ENCODE peak calls at places on chromosomes 1 and 21, in seven cellular contexts. One of them, this sample, is unnamed.

GRCh38 chr1:219120625-219121544 is 52.8 kb upstream of the LYPLAL1 start:
- DNase-seq in psoas muscle: peak
- DNase-seq in neuronal stem cell: no peak
- DNase-seq in brain microvascular endothelial cell: peak
- DNase-seq in epithelial cell of esophagus: peak
- DNase-seq in endodermal cell: no peak
- DNase-seq in stomach: no peak
- DNase-seq in this sample: peak

GRCh38 chr1:160206421-160207117 is 1.4 kb downstream of the PEA15 start:
- DNase-seq in psoas muscle: no peak
- DNase-seq in neuronal stem cell: peak
- DNase-seq in brain microvascular endothelial cell: peak
- DNase-seq in epithelial cell of esophagus: peak
- DNase-seq in endodermal cell: peak
- DNase-seq in stomach: no peak
- DNase-seq in this sample: no peak

GRCh38 chr1:247487057-247487456 is 29.2 kb upstream of the OR2B11 start:
- DNase-seq in psoas muscle: no peak
- DNase-seq in neuronal stem cell: peak
- DNase-seq in brain microvascular endothelial cell: peak
- DNase-seq in epithelial cell of esophagus: peak
- DNase-seq in endodermal cell: peak
- DNase-seq in stomach: no peak
- DNase-seq in this sample: no peak

GRCh38 chr1:9610548-9610947 is 21.8 kb downstream of the TMEM201 start:
- DNase-seq in psoas muscle: no peak
- DNase-seq in neuronal stem cell: no peak
- DNase-seq in brain microvascular endothelial cell: no peak
- DNase-seq in epithelial cell of esophagus: no peak
- DNase-seq in endodermal cell: no peak
- DNase-seq in stomach: no peak
- DNase-seq in this sample: no peak

GRCh38 chr21:14321042-14321441 is 61.9 kb downstream of the HSPA13 start:
- DNase-seq in psoas muscle: no peak
- DNase-seq in neuronal stem cell: no peak
- DNase-seq in brain microvascular endothelial cell: peak
- DNase-seq in epithelial cell of esophagus: peak
- DNase-seq in endodermal cell: no peak
- DNase-seq in stomach: no peak
- DNase-seq in this sample: no peak

GRCh38 chr1:160097911-160098851 is at the start of gene IGSF8:
- DNase-seq in psoas muscle: peak
- DNase-seq in neuronal stem cell: peak
- DNase-seq in brain microvascular endothelial cell: peak
- DNase-seq in epithelial cell of esophagus: peak
- DNase-seq in endodermal cell: peak
- DNase-seq in stomach: peak
- DNase-seq in this sample: peak

GRCh38 chr1:55877440-55878232 is 662.5 kb upstream of the USP24 start:
- DNase-seq in psoas muscle: no peak
- DNase-seq in neuronal stem cell: no peak
- DNase-seq in brain microvascular endothelial cell: no peak
- DNase-seq in epithelial cell of esophagus: no peak
- DNase-seq in endodermal cell: no peak
- DNase-seq in stomach: no peak
- DNase-seq in this sample: no peak

GRCh38 chr1:224259986-224260385 is 70.0 kb downstream of the NVL start:
- DNase-seq in psoas muscle: no peak
- DNase-seq in neuronal stem cell: no peak
- DNase-seq in brain microvascular endothelial cell: no peak
- DNase-seq in epithelial cell of esophagus: no peak
- DNase-seq in endodermal cell: no peak
- DNase-seq in stomach: no peak
- DNase-seq in this sample: no peak

GRCh38 chr1:221435510-221435909 is 306.4 kb downstream of the DUSP10 start:
- DNase-seq in psoas muscle: no peak
- DNase-seq in neuronal stem cell: peak
- DNase-seq in brain microvascular endothelial cell: peak
- DNase-seq in epithelial cell of esophagus: peak
- DNase-seq in endodermal cell: no peak
- DNase-seq in stomach: no peak
- DNase-seq in this sample: peak

GRCh38 chr1:235567812-235568444 is 63.7 kb upstream of the B3GALNT2 start:
- DNase-seq in psoas muscle: no peak
- DNase-seq in neuronal stem cell: no peak
- DNase-seq in brain microvascular endothelial cell: no peak
- DNase-seq in epithelial cell of esophagus: no peak
- DNase-seq in endodermal cell: no peak
- DNase-seq in stomach: no peak
- DNase-seq in this sample: no peak

GRCh38 chr21:33916200-33916567 is 580 bp upstream of the ATP5PO start:
- DNase-seq in psoas muscle: no peak
- DNase-seq in neuronal stem cell: no peak
- DNase-seq in brain microvascular endothelial cell: no peak
- DNase-seq in epithelial cell of esophagus: no peak
- DNase-seq in endodermal cell: peak
- DNase-seq in stomach: no peak
- DNase-seq in this sample: no peak

GRCh38 chr1:17648457-17649145 is 106.5 kb upstream of the ACTL8 start:
- DNase-seq in psoas muscle: no peak
- DNase-seq in neuronal stem cell: no peak
- DNase-seq in brain microvascular endothelial cell: no peak
- DNase-seq in epithelial cell of esophagus: no peak
- DNase-seq in endodermal cell: no peak
- DNase-seq in stomach: no peak
- DNase-seq in this sample: no peak

GRCh38 chr1:185819798-185820197 is 85.6 kb downstream of the HMCN1 start:
- DNase-seq in psoas muscle: no peak
- DNase-seq in neuronal stem cell: no peak
- DNase-seq in brain microvascular endothelial cell: no peak
- DNase-seq in epithelial cell of esophagus: no peak
- DNase-seq in endodermal cell: no peak
- DNase-seq in stomach: no peak
- DNase-seq in this sample: no peak

GRCh38 chr1:46429436-46429835 is 35.3 kb downstream of the FAAH start:
- DNase-seq in psoas muscle: no peak
- DNase-seq in neuronal stem cell: no peak
- DNase-seq in brain microvascular endothelial cell: no peak
- DNase-seq in epithelial cell of esophagus: no peak
- DNase-seq in endodermal cell: no peak
- DNase-seq in stomach: no peak
- DNase-seq in this sample: no peak

GRCh38 chr1:219987325-219987724 is 59.0 kb upstream of the SLC30A10 start:
- DNase-seq in psoas muscle: no peak
- DNase-seq in neuronal stem cell: no peak
- DNase-seq in brain microvascular endothelial cell: no peak
- DNase-seq in epithelial cell of esophagus: no peak
- DNase-seq in endodermal cell: no peak
- DNase-seq in stomach: no peak
- DNase-seq in this sample: no peak

GRCh38 chr1:67211589-67212563 is 45.6 kb downstream of the IL23R start:
- DNase-seq in psoas muscle: no peak
- DNase-seq in neuronal stem cell: peak
- DNase-seq in brain microvascular endothelial cell: peak
- DNase-seq in epithelial cell of esophagus: peak
- DNase-seq in endodermal cell: peak
- DNase-seq in stomach: no peak
- DNase-seq in this sample: peak

GRCh38 chr1:179164494-179164893 is 65.0 kb downstream of the ABL2 start:
- DNase-seq in psoas muscle: no peak
- DNase-seq in neuronal stem cell: no peak
- DNase-seq in brain microvascular endothelial cell: peak
- DNase-seq in epithelial cell of esophagus: peak
- DNase-seq in endodermal cell: no peak
- DNase-seq in stomach: no peak
- DNase-seq in this sample: peak

GRCh38 chr1:53371851-53372250 is 44.0 kb upstream of the LRP8 start:
- DNase-seq in psoas muscle: no peak
- DNase-seq in neuronal stem cell: no peak
- DNase-seq in brain microvascular endothelial cell: no peak
- DNase-seq in epithelial cell of esophagus: no peak
- DNase-seq in endodermal cell: peak
- DNase-seq in stomach: no peak
- DNase-seq in this sample: no peak

GRCh38 chr1:172638885-172639831 is 19.7 kb upstream of the FASLG start:
- DNase-seq in psoas muscle: no peak
- DNase-seq in neuronal stem cell: no peak
- DNase-seq in brain microvascular endothelial cell: peak
- DNase-seq in epithelial cell of esophagus: peak
- DNase-seq in endodermal cell: no peak
- DNase-seq in stomach: no peak
- DNase-seq in this sample: no peak

GRCh38 chr1:29379438-29380073 is 143.2 kb downstream of the PTPRU start:
- DNase-seq in psoas muscle: no peak
- DNase-seq in neuronal stem cell: peak
- DNase-seq in brain microvascular endothelial cell: peak
- DNase-seq in epithelial cell of esophagus: peak
- DNase-seq in endodermal cell: peak
- DNase-seq in stomach: no peak
- DNase-seq in this sample: peak

GRCh38 chr1:205346956-205347574 is 9.7 kb downstream of the KLHDC8A start:
- DNase-seq in psoas muscle: no peak
- DNase-seq in neuronal stem cell: no peak
- DNase-seq in brain microvascular endothelial cell: no peak
- DNase-seq in epithelial cell of esophagus: peak
- DNase-seq in endodermal cell: no peak
- DNase-seq in stomach: no peak
- DNase-seq in this sample: no peak

DNA sequence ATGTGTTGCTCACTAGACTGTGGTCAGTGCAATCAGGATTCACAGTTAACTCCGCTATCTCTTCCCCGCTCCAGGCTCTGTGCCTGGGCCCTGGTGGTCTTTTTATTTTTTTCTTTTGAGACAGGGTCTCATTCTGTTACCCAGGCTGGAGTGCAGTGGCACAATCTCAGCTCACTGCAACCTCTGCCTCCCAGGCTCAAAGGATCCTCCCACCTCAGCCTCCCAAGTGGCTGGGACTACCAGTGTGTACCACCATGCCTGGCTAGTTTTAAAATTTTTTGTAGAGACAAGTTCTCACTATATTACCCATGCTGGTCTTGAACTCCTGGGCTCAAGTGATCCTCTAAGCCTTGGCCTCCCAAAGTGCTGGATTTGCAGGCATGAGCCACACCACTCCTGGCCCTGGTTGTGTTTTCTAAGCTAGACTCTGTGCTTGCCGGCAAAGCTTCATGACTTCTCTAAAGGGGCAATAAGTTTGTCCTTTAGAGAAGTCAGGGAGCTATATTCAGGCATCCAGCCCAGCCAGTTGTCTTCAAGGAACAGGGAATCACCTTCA is 1.4 kb downstream of the RCSD1 start:
- DNase-seq in psoas muscle: no peak
- DNase-seq in neuronal stem cell: no peak
- DNase-seq in brain microvascular endothelial cell: no peak
- DNase-seq in epithelial cell of esophagus: no peak
- DNase-seq in endodermal cell: peak
- DNase-seq in stomach: no peak
- DNase-seq in this sample: no peak
- H3K4me3 ChIP-seq in psoas muscle: peak
- H3K4me3 ChIP-seq in neuronal stem cell: no peak
- H3K4me3 ChIP-seq in brain microvascular endothelial cell: no peak
- H3K4me3 ChIP-seq in epithelial cell of esophagus: no peak
- H3K4me3 ChIP-seq in endodermal cell: no peak
- H3K4me3 ChIP-seq in stomach: peak
- H3K4me3 ChIP-seq in this sample: no peak

DNA sequence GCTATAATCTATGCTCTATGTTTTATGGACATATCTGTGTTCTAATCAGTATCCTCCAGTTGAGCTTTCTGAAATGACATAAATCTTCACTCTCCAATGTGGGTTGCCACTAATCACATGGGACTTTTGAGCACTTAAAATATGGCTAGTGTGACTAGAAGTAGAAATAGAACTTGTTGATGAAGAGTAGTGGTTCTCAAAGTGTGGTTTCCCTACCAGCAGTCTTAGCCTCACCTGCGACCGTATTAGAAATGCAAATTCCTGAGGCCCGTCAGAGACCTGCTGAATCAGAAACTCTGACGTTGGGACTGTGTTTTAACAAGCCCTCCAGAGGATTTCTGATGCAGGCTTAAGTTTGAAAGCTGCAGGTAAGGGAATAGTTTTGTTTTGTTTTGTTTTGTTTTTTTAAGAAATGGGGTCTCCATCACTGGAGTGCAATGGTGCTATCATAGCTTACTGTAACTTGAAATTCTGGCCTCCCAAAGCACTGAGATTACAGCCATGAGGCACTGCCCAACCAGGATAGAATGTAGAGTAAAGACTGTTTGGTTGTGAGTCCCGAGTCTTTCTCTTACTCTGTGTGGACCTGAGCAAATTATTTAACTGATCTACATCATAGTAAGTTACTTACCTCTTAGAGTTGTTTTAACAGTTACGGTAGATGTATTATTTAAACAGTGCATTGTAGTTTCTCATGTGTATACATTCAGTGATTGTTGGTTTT is 21.7 kb downstream of the GLRX2 start:
- DNase-seq in psoas muscle: no peak
- DNase-seq in neuronal stem cell: no peak
- DNase-seq in brain microvascular endothelial cell: no peak
- DNase-seq in epithelial cell of esophagus: peak
- DNase-seq in endodermal cell: no peak
- DNase-seq in stomach: no peak
- DNase-seq in this sample: no peak
- H3K4me3 ChIP-seq in psoas muscle: no peak
- H3K4me3 ChIP-seq in neuronal stem cell: no peak
- H3K4me3 ChIP-seq in brain microvascular endothelial cell: no peak
- H3K4me3 ChIP-seq in epithelial cell of esophagus: no peak
- H3K4me3 ChIP-seq in endodermal cell: no peak
- H3K4me3 ChIP-seq in stomach: no peak
- H3K4me3 ChIP-seq in this sample: no peak

GRCh38 chr1:42380617-42381423 is at the start of gene RIMKLA:
- DNase-seq in psoas muscle: peak
- DNase-seq in neuronal stem cell: peak
- DNase-seq in brain microvascular endothelial cell: no peak
- DNase-seq in epithelial cell of esophagus: peak
- DNase-seq in endodermal cell: peak
- DNase-seq in stomach: peak
- DNase-seq in this sample: peak

GRCh38 chr1:42381424-42381673 is 757 bp downstream of the RIMKLA start:
- DNase-seq in psoas muscle: no peak
- DNase-seq in neuronal stem cell: no peak
- DNase-seq in brain microvascular endothelial cell: no peak
- DNase-seq in epithelial cell of esophagus: no peak
- DNase-seq in endodermal cell: no peak
- DNase-seq in stomach: no peak
- DNase-seq in this sample: no peak

GRCh38 chr1:42385283-42385682 is 4.7 kb downstream of the RIMKLA start:
- DNase-seq in psoas muscle: no peak
- DNase-seq in neuronal stem cell: no peak
- DNase-seq in brain microvascular endothelial cell: peak
- DNase-seq in epithelial cell of esophagus: no peak
- DNase-seq in endodermal cell: no peak
- DNase-seq in stomach: no peak
- DNase-seq in this sample: no peak

GRCh38 chr1:42379794-42380616 is 587 bp upstream of the RIMKLA start:
- DNase-seq in psoas muscle: no peak
- DNase-seq in neuronal stem cell: peak
- DNase-seq in brain microvascular endothelial cell: peak
- DNase-seq in epithelial cell of esophagus: peak
- DNase-seq in endodermal cell: peak
- DNase-seq in stomach: no peak
- DNase-seq in this sample: peak
- H3K4me3 ChIP-seq in psoas muscle: peak
- H3K4me3 ChIP-seq in neuronal stem cell: peak
- H3K4me3 ChIP-seq in brain microvascular endothelial cell: peak
- H3K4me3 ChIP-seq in epithelial cell of esophagus: no peak
- H3K4me3 ChIP-seq in endodermal cell: peak
- H3K4me3 ChIP-seq in stomach: peak
- H3K4me3 ChIP-seq in this sample: peak

GRCh38 chr1:244137261-244137660 is 86.2 kb downstream of the ZBTB18 start:
- DNase-seq in psoas muscle: no peak
- DNase-seq in neuronal stem cell: no peak
- DNase-seq in brain microvascular endothelial cell: no peak
- DNase-seq in epithelial cell of esophagus: no peak
- DNase-seq in endodermal cell: no peak
- DNase-seq in stomach: no peak
- DNase-seq in this sample: no peak
- H3K4me3 ChIP-seq in psoas muscle: no peak
- H3K4me3 ChIP-seq in neuronal stem cell: no peak
- H3K4me3 ChIP-seq in brain microvascular endothelial cell: no peak
- H3K4me3 ChIP-seq in epithelial cell of esophagus: no peak
- H3K4me3 ChIP-seq in endodermal cell: no peak
- H3K4me3 ChIP-seq in stomach: no peak
- H3K4me3 ChIP-seq in this sample: no peak